ENCODE peak calls at places on chromosomes 12 and 14, in nine cellular contexts. One of them, this sample, is unnamed.

GRCh38 chr14:51860836-51861583 is 598 bp downstream of the GNG2 start:
- DNase-seq in tibial nerve: no peak
- DNase-seq in Peyer's patch: no peak
- DNase-seq in gastrocnemius medialis: no peak
- DNase-seq in breast epithelium: no peak
- DNase-seq in ovary: no peak
- DNase-seq in esophagus squamous epithelium: no peak
- DNase-seq in uterus: no peak
- DNase-seq in stomach: no peak
- DNase-seq in this sample: no peak

GRCh38 chr14:31881531-31882310 is 195.4 kb upstream of the ARHGAP5 start:
- DNase-seq in tibial nerve: no peak
- DNase-seq in Peyer's patch: no peak
- DNase-seq in gastrocnemius medialis: no peak
- DNase-seq in breast epithelium: no peak
- DNase-seq in ovary: no peak
- DNase-seq in esophagus squamous epithelium: no peak
- DNase-seq in uterus: no peak
- DNase-seq in stomach: no peak
- DNase-seq in this sample: no peak

GRCh38 chr14:61188936-61189808 is 92.0 kb downstream of the TMEM30B start:
- DNase-seq in tibial nerve: peak
- DNase-seq in Peyer's patch: no peak
- DNase-seq in gastrocnemius medialis: peak
- DNase-seq in breast epithelium: no peak
- DNase-seq in ovary: peak
- DNase-seq in esophagus squamous epithelium: no peak
- DNase-seq in uterus: no peak
- DNase-seq in stomach: peak
- DNase-seq in this sample: peak

GRCh38 chr12:70418101-70418500 is 52.0 kb downstream of the KCNMB4 start:
- DNase-seq in tibial nerve: no peak
- DNase-seq in Peyer's patch: no peak
- DNase-seq in gastrocnemius medialis: no peak
- DNase-seq in breast epithelium: no peak
- DNase-seq in ovary: no peak
- DNase-seq in esophagus squamous epithelium: no peak
- DNase-seq in uterus: no peak
- DNase-seq in stomach: no peak
- DNase-seq in this sample: no peak

GRCh38 chr14:56118611-56119181 is 485 bp downstream of the PELI2 start:
- DNase-seq in tibial nerve: peak
- DNase-seq in Peyer's patch: peak
- DNase-seq in gastrocnemius medialis: no peak
- DNase-seq in breast epithelium: no peak
- DNase-seq in ovary: peak
- DNase-seq in esophagus squamous epithelium: no peak
- DNase-seq in uterus: peak
- DNase-seq in stomach: peak
- DNase-seq in this sample: no peak

GRCh38 chr12:130581782-130582181 is 134.3 kb downstream of the RIMBP2 start:
- DNase-seq in tibial nerve: no peak
- DNase-seq in Peyer's patch: no peak
- DNase-seq in gastrocnemius medialis: no peak
- DNase-seq in breast epithelium: no peak
- DNase-seq in ovary: no peak
- DNase-seq in esophagus squamous epithelium: no peak
- DNase-seq in uterus: no peak
- DNase-seq in stomach: no peak
- DNase-seq in this sample: no peak

GRCh38 chr14:78446807-78447206 is 276.6 kb downstream of the NRXN3 start:
- DNase-seq in tibial nerve: no peak
- DNase-seq in Peyer's patch: no peak
- DNase-seq in gastrocnemius medialis: no peak
- DNase-seq in breast epithelium: no peak
- DNase-seq in ovary: no peak
- DNase-seq in esophagus squamous epithelium: no peak
- DNase-seq in uterus: no peak
- DNase-seq in stomach: no peak
- DNase-seq in this sample: no peak

GRCh38 chr14:72657214-72657921 is 236.5 kb downstream of the DPF3 start:
- DNase-seq in tibial nerve: no peak
- DNase-seq in Peyer's patch: no peak
- DNase-seq in gastrocnemius medialis: no peak
- DNase-seq in breast epithelium: no peak
- DNase-seq in ovary: no peak
- DNase-seq in esophagus squamous epithelium: no peak
- DNase-seq in uterus: no peak
- DNase-seq in stomach: no peak
- DNase-seq in this sample: no peak

GRCh38 chr12:94676011-94676709 is 25.8 kb upstream of the TMCC3 start:
- DNase-seq in tibial nerve: peak
- DNase-seq in Peyer's patch: no peak
- DNase-seq in gastrocnemius medialis: peak
- DNase-seq in breast epithelium: no peak
- DNase-seq in ovary: peak
- DNase-seq in esophagus squamous epithelium: no peak
- DNase-seq in uterus: peak
- DNase-seq in stomach: peak
- DNase-seq in this sample: no peak

GRCh38 chr12:3207858-3208257 is 130.7 kb downstream of the TSPAN9 start:
- DNase-seq in tibial nerve: no peak
- DNase-seq in Peyer's patch: no peak
- DNase-seq in gastrocnemius medialis: no peak
- DNase-seq in breast epithelium: no peak
- DNase-seq in ovary: no peak
- DNase-seq in esophagus squamous epithelium: no peak
- DNase-seq in uterus: no peak
- DNase-seq in stomach: no peak
- DNase-seq in this sample: no peak

GRCh38 chr14:29814153-29815057 is 113.2 kb downstream of the PRKD1 start:
- DNase-seq in tibial nerve: peak
- DNase-seq in Peyer's patch: no peak
- DNase-seq in gastrocnemius medialis: no peak
- DNase-seq in breast epithelium: peak
- DNase-seq in ovary: peak
- DNase-seq in esophagus squamous epithelium: no peak
- DNase-seq in uterus: no peak
- DNase-seq in stomach: peak
- DNase-seq in this sample: no peak

GRCh38 chr12:69459477-69459876 is 10.7 kb upstream of the FRS2 start:
- DNase-seq in tibial nerve: no peak
- DNase-seq in Peyer's patch: no peak
- DNase-seq in gastrocnemius medialis: no peak
- DNase-seq in breast epithelium: no peak
- DNase-seq in ovary: no peak
- DNase-seq in esophagus squamous epithelium: no peak
- DNase-seq in uterus: no peak
- DNase-seq in stomach: no peak
- DNase-seq in this sample: no peak

GRCh38 chr12:52216807-52217206 is 16.2 kb upstream of the KRT7 start:
- DNase-seq in tibial nerve: no peak
- DNase-seq in Peyer's patch: no peak
- DNase-seq in gastrocnemius medialis: peak
- DNase-seq in breast epithelium: peak
- DNase-seq in ovary: no peak
- DNase-seq in esophagus squamous epithelium: no peak
- DNase-seq in uterus: no peak
- DNase-seq in stomach: peak
- DNase-seq in this sample: no peak

GRCh38 chr14:69654109-69654508 is 42.7 kb downstream of the SUSD6 start:
- DNase-seq in tibial nerve: no peak
- DNase-seq in Peyer's patch: no peak
- DNase-seq in gastrocnemius medialis: no peak
- DNase-seq in breast epithelium: peak
- DNase-seq in ovary: no peak
- DNase-seq in esophagus squamous epithelium: no peak
- DNase-seq in uterus: no peak
- DNase-seq in stomach: no peak
- DNase-seq in this sample: peak

GRCh38 chr12:58608711-58609110 is 311.6 kb downstream of the LRIG3 start:
- DNase-seq in tibial nerve: no peak
- DNase-seq in Peyer's patch: no peak
- DNase-seq in gastrocnemius medialis: no peak
- DNase-seq in breast epithelium: no peak
- DNase-seq in ovary: no peak
- DNase-seq in esophagus squamous epithelium: no peak
- DNase-seq in uterus: no peak
- DNase-seq in stomach: no peak
- DNase-seq in this sample: no peak

GRCh38 chr14:28406181-28406580 is 360.4 kb upstream of the FOXG1 start:
- DNase-seq in tibial nerve: no peak
- DNase-seq in Peyer's patch: no peak
- DNase-seq in gastrocnemius medialis: no peak
- DNase-seq in breast epithelium: no peak
- DNase-seq in ovary: no peak
- DNase-seq in esophagus squamous epithelium: no peak
- DNase-seq in uterus: no peak
- DNase-seq in stomach: no peak
- DNase-seq in this sample: no peak

GRCh38 chr12:87597114-87597513 is 432.1 kb downstream of the C12orf50 start:
- DNase-seq in tibial nerve: no peak
- DNase-seq in Peyer's patch: no peak
- DNase-seq in gastrocnemius medialis: no peak
- DNase-seq in breast epithelium: no peak
- DNase-seq in ovary: no peak
- DNase-seq in esophagus squamous epithelium: no peak
- DNase-seq in uterus: no peak
- DNase-seq in stomach: no peak
- DNase-seq in this sample: no peak

GRCh38 chr12:111367661-111368221 is 1.2 kb downstream of the PHETA1 start:
- DNase-seq in tibial nerve: no peak
- DNase-seq in Peyer's patch: peak
- DNase-seq in gastrocnemius medialis: no peak
- DNase-seq in breast epithelium: no peak
- DNase-seq in ovary: no peak
- DNase-seq in esophagus squamous epithelium: no peak
- DNase-seq in uterus: no peak
- DNase-seq in stomach: peak
- DNase-seq in this sample: no peak
- H3K4me3 ChIP-seq in tibial nerve: peak
- H3K4me3 ChIP-seq in Peyer's patch: peak
- H3K4me3 ChIP-seq in gastrocnemius medialis: peak
- H3K4me3 ChIP-seq in breast epithelium: peak
- H3K4me3 ChIP-seq in ovary: peak
- H3K4me3 ChIP-seq in esophagus squamous epithelium: peak
- H3K4me3 ChIP-seq in uterus: peak
- H3K4me3 ChIP-seq in stomach: peak
- H3K4me3 ChIP-seq in this sample: no peak

DNA sequence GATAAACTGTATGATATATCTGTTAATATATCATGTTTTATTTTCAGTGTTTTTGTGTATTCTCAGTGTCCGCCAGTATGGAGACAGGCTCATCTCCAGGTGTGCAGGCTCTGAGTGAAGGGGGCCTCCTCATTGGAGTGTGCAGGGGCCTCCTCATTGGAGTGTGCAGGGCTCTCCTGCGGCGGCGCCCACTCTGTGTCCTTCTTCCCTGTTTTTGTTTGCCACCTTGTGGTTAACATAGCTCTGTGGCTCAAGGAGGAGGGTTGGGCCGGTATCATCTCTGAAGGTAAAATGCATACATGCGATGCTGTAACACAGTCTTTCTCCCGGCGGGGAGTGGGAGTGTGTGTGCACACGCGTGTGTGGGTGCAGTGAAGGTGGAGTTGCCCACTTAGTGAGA is 429.5 kb downstream of the ZFP36L1 start:
- DNase-seq in tibial nerve: no peak
- DNase-seq in Peyer's patch: no peak
- DNase-seq in gastrocnemius medialis: no peak
- DNase-seq in breast epithelium: no peak
- DNase-seq in ovary: no peak
- DNase-seq in esophagus squamous epithelium: no peak
- DNase-seq in uterus: no peak
- DNase-seq in stomach: no peak
- DNase-seq in this sample: no peak
- TF ChIP-seq CTCF in tibial nerve: peak
- TF ChIP-seq CTCF in Peyer's patch: no peak
- TF ChIP-seq CTCF in gastrocnemius medialis: no peak
- TF ChIP-seq CTCF in breast epithelium: no peak
- TF ChIP-seq CTCF in ovary: no peak
- TF ChIP-seq CTCF in esophagus squamous epithelium: no peak
- TF ChIP-seq CTCF in uterus: no peak
- TF ChIP-seq CTCF in stomach: no peak
- TF ChIP-seq CTCF in this sample: no peak

GRCh38 chr12:93177208-93178153 is 200.2 kb upstream of the NUDT4 start:
- DNase-seq in tibial nerve: no peak
- DNase-seq in Peyer's patch: no peak
- DNase-seq in gastrocnemius medialis: no peak
- DNase-seq in breast epithelium: no peak
- DNase-seq in ovary: peak
- DNase-seq in esophagus squamous epithelium: no peak
- DNase-seq in uterus: no peak
- DNase-seq in stomach: no peak
- DNase-seq in this sample: no peak
- TF ChIP-seq POLR2A in tibial nerve: no peak
- TF ChIP-seq POLR2A in Peyer's patch: no peak
- TF ChIP-seq POLR2A in gastrocnemius medialis: no peak
- TF ChIP-seq POLR2A in breast epithelium: no peak
- TF ChIP-seq POLR2A in ovary: no peak
- TF ChIP-seq POLR2A in esophagus squamous epithelium: no peak
- TF ChIP-seq POLR2A in uterus: no peak
- TF ChIP-seq POLR2A in stomach: no peak
- TF ChIP-seq POLR2A in this sample: no peak

GRCh38 chr14:75515631-75515999 is 6.7 kb upstream of the BATF start:
- DNase-seq in tibial nerve: no peak
- DNase-seq in Peyer's patch: no peak
- DNase-seq in gastrocnemius medialis: no peak
- DNase-seq in breast epithelium: no peak
- DNase-seq in ovary: no peak
- DNase-seq in esophagus squamous epithelium: no peak
- DNase-seq in uterus: no peak
- DNase-seq in stomach: no peak
- DNase-seq in this sample: no peak
- H3K4me3 ChIP-seq in tibial nerve: peak
- H3K4me3 ChIP-seq in Peyer's patch: peak
- H3K4me3 ChIP-seq in gastrocnemius medialis: peak
- H3K4me3 ChIP-seq in breast epithelium: peak
- H3K4me3 ChIP-seq in ovary: no peak
- H3K4me3 ChIP-seq in esophagus squamous epithelium: peak
- H3K4me3 ChIP-seq in uterus: peak
- H3K4me3 ChIP-seq in stomach: peak
- H3K4me3 ChIP-seq in this sample: no peak

This sample was measured in lower leg skin.